ENCODE peak calls at places on chromosome 17, in four cellular contexts. C, P, E and X are unnamed samples.

GRCh38 chr17:64472564-64472963 is 23.6 kb downstream of the MILR1 start:
- ATAC-seq in E (no peak), P (peak), C (no peak), X (peak)

GRCh38 chr17:39679521-39680192 is 8.2 kb downstream of the PGAP3 start:
- ATAC-seq in E (peak), P (no peak), C (no peak), X (no peak)

GRCh38 chr17:82848022-82848592 is 8.3 kb upstream of the ZNF750 start:
- ATAC-seq in E (peak), C (no peak), P (peak), X (peak)

GRCh38 chr17:10033982-10034381 is 128.9 kb upstream of the RCVRN start:
- ATAC-seq in P (no peak), E (no peak), C (peak), X (no peak)

GRCh38 chr17:82696916-82697807 is 1.3 kb downstream of the RAB40B start:
- ATAC-seq in C (no peak), P (no peak), E (no peak), X (no peak)

GRCh38 chr17:52027620-52028019 is 130.9 kb downstream of the CA10 start:
- ATAC-seq in E (no peak), C (no peak), P (peak), X (peak)

GRCh38 chr17:12362853-12363252 is 302.8 kb upstream of the MYOCD start:
- ATAC-seq in P (no peak), E (no peak), C (no peak), X (no peak)

GRCh38 chr17:33475594-33475993 is 182.5 kb upstream of the ASIC2 start:
- ATAC-seq in C (no peak), P (no peak), E (no peak), X (no peak)

GRCh38 chr17:79080349-79080748 is 5.7 kb downstream of the ENGASE start:
- ATAC-seq in C (no peak), P (no peak), E (no peak), X (no peak)

GRCh38 chr17:4860651-4861050 is 27.5 kb downstream of the MINK1 start:
- ATAC-seq in P (no peak), E (no peak), C (no peak), X (no peak)

GRCh38 chr17:44362479-44362963 is 1.1 kb downstream of the FAM171A2 start:
- ATAC-seq in C (no peak), E (no peak), P (no peak), X (no peak)

GRCh38 chr17:60604686-60605334 is 4.8 kb downstream of the PPM1D start:
- ATAC-seq in C (peak), E (no peak), P (peak), X (peak)

GRCh38 chr17:73695035-73695738 is 50.9 kb upstream of the SDK2 start:
- ATAC-seq in C (no peak), P (no peak), E (no peak), X (no peak)

GRCh38 chr17:48299760-48300159 is 130.3 kb downstream of the SKAP1 start:
- ATAC-seq in C (no peak), P (no peak), E (peak), X (no peak)

GRCh38 chr17:62800580-62800979 is 7.5 kb downstream of the MARCHF10 start:
- ATAC-seq in C (no peak), E (no peak), P (peak), X (peak)

GRCh38 chr17:1773755-1774181 is 11.9 kb downstream of the SERPINF1 start:
- ATAC-seq in P (no peak), E (no peak), C (peak), X (no peak)

GRCh38 chr17:35214631-35215273 is 20.6 kb upstream of the SLC35G3 start:
- ATAC-seq in E (peak), C (no peak), P (no peak), X (no peak)

GRCh38 chr17:76446449-76447231 is 6.3 kb downstream of the UBE2O start:
- ATAC-seq in E (peak), C (peak), P (peak), X (peak)

GRCh38 chr17:59899099-59899498 is 6.2 kb downstream of the RPS6KB1 start:
- ATAC-seq in P (peak), C (no peak), E (no peak), X (no peak)

GRCh38 chr17:66373944-66374817 is 71.8 kb downstream of the PRKCA start:
- ATAC-seq in P (no peak), C (no peak), E (peak), X (no peak)

GRCh38 chr17:50946891-50947843 is 81.0 kb upstream of the TOB1 start:
- ATAC-seq in E (no peak), P (no peak), C (no peak), X (no peak)

GRCh38 chr17:35684046-35684802 is 47.2 kb upstream of the RASL10B start:
- ATAC-seq in E (no peak), C (no peak), P (no peak), X (no peak)

GRCh38 chr17:55341432-55341831 is 76.7 kb downstream of the HLF start:
- ATAC-seq in P (no peak), E (peak), C (no peak), X (no peak)